ENCODE peak calls at places on chromosomes 7 and 10, in eight cellular contexts. D, H, C, G, Y, L, N and O are unnamed samples.
A peak's percentile ranks its signal among the peaks of the same experiment; 100 is the strongest.

GRCh38 chr10:22613011-22613410 is 101.4 kb downstream of the PIP4K2A start:
- DNase-seq in D (no peak), H (no peak), C (no peak), G (no peak), Y (no peak), L (no peak), N (no peak), O (no peak)

GRCh38 chr10:132939957-132940790 is 2.2 kb downstream of the CFAP46 start:
- DNase-seq in D (peak; percentile 62), H (peak; percentile 46), C (no peak), G (no peak), Y (no peak), L (peak; percentile 35), N (peak; percentile 62), O (peak; percentile 43)

GRCh38 chr7:53292341-53292740 is 256.9 kb downstream of the POM121L12 start:
- DNase-seq in D (no peak), H (no peak), C (no peak), G (no peak), Y (no peak), L (no peak), N (no peak), O (no peak)

GRCh38 chr10:97553575-97554100 is 18.9 kb upstream of the ANKRD2 start:
- DNase-seq in D (peak; percentile 74), H (peak; percentile 73), C (peak; percentile 26), G (peak; percentile 62), Y (peak; percentile 72), L (peak; percentile 52), N (peak; percentile 66), O (peak; percentile 68)

GRCh38 chr10:69910566-69910965 is 108.9 kb downstream of the COL13A1 start:
- DNase-seq in D (no peak), H (no peak), C (no peak), G (no peak), Y (no peak), L (no peak), N (no peak), O (no peak)

GRCh38 chr7:36032362-36032818 is 120.7 kb upstream of the EEPD1 start:
- DNase-seq in D (peak; percentile 31), H (no peak), C (no peak), G (no peak), Y (no peak), L (no peak), N (no peak), O (no peak)

GRCh38 chr7:50856231-50856630 is 73.5 kb upstream of the GRB10 start:
- DNase-seq in D (no peak), H (no peak), C (no peak), G (no peak), Y (no peak), L (no peak), N (no peak), O (peak; percentile 7)

GRCh38 chr7:66699998-66700397 is 40.5 kb upstream of the RABGEF1 start:
- DNase-seq in D (no peak), H (no peak), C (no peak), G (no peak), Y (peak; percentile 49), L (peak; percentile 25), N (no peak), O (no peak)

DNA sequence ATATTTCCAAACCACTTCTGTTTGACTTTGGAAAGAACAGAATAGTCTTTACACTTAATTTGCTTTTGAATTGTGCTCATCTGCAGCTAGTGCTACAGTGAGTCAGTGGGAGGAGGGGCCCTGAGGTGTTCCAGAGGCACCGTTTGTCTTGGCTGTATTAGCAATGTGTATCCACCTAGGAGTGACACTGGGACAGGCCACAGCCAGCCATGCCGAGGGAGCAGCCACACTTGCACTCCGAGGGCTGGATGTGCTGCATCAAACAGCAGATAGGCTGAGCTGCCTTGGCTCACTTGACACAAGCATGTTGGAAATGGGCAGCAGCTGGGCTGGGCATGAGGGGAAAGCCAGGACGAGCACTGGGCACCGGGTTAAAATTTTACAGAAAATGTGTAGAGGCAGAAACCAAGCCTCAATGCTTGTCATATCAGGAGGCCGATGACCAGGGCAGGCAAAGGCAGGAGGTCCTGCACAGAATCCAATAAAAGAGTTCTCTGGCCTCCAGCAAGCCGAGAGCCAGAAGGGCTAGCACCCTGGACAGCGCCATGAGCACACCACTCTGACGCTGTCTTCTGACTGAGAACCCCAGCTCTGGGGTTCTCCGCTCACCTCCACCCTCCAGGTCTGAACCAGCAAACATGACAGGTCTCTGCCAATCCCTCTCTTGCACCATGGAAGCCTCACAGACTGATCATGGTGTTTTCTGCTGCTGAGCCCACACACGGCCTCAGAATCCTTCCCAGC is 163.3 kb downstream of the GRID1 start:
- DNase-seq in D (peak; percentile 10), H (no peak), C (no peak), G (peak; percentile 7), Y (no peak), L (no peak), N (peak; percentile 16), O (no peak)
- TF ChIP-seq EP300 in D (no peak), H (no peak), C (no peak), G (no peak), Y (no peak), L (no peak), N (no peak), O (no peak)

GRCh38 chr10:119541459-119542356 is 811 bp downstream of the RGS10 start:
- DNase-seq in D (no peak), H (no peak), C (no peak), G (no peak), Y (no peak), L (peak; percentile 28), N (peak; percentile 37), O (peak; percentile 30)

GRCh38 chr10:119543814-119544642 is 1.5 kb upstream of the RGS10 start:
- DNase-seq in D (no peak), H (no peak), C (no peak), G (no peak), Y (no peak), L (no peak), N (no peak), O (no peak)

GRCh38 chr10:119541046-119541445 is 1.5 kb downstream of the RGS10 start:
- DNase-seq in D (no peak), H (no peak), C (no peak), G (no peak), Y (no peak), L (no peak), N (no peak), O (no peak)

GRCh38 chr10:119542990-119543813 is 683 bp upstream of the RGS10 start:
- DNase-seq in D (peak; percentile 69), H (peak; percentile 50), C (no peak), G (peak; percentile 39), Y (peak; percentile 57), L (peak; percentile 66), N (peak; percentile 77), O (peak; percentile 47)

DNA sequence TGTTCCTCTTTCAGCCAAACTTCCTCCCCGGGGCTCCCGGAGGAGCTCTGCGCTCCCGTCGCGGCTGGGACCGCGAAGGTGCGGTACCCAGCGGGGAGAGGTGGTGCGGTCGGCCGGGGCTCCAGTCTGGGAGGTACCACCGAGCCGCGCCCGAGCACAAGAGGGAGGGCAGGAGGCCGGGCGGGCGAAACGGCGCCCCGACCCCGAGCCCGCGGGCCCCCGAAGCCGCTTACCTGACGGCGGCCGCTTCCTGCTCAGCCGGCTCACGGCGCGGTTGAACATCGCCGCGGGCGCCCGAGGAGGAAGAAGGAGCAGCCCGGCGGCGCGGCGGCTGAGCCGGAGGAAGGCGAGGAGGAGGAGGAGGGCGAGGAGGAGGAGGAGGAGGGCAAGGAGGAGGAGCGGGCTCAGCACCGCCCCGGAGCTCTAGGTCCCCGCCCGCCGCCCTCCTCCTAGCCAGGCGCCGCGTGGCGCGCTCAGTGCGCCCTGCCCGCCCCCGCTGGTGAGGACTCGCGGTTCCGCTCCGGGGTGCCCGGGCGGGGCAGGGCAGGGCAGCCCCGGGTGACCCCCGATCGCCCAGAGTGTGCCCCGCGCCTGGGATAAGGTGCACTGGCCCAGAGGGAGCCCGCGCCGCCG is at the start of gene RGS10:
- DNase-seq in D (peak; percentile 76), H (peak; percentile 61), C (no peak), G (no peak), Y (peak; percentile 68), L (peak; percentile 86), N (peak; percentile 89), O (peak; percentile 78)
- H3K4me1 ChIP-seq in D (peaks cover 20% of the 10 kb centered on the region), H (peaks cover 20% of the 10 kb centered on the region), C (peaks cover 25% of the 10 kb centered on the region), G (peaks cover 28% of the 10 kb centered on the region), Y (peaks cover 5% of the 10 kb centered on the region), L (peaks cover 52% of the 10 kb centered on the region), N (peaks cover 53% of the 10 kb centered on the region), O (peaks cover 71% of the 10 kb centered on the region)

GRCh38 chr7:143286522-143286890 is 1.6 kb upstream of the CASP2 start:
- DNase-seq in D (no peak), H (no peak), C (no peak), G (no peak), Y (no peak), L (no peak), N (no peak), O (no peak)

GRCh38 chr7:143283344-143283743 is 1.4 kb upstream of the TMEM139 start:
- DNase-seq in D (no peak), H (no peak), C (no peak), G (no peak), Y (no peak), L (peak; percentile 55), N (no peak), O (no peak)

GRCh38 chr7:143285806-143286521 is 1.2 kb downstream of the TMEM139 start:
- DNase-seq in D (no peak), H (no peak), C (no peak), G (no peak), Y (no peak), L (no peak), N (no peak), O (no peak)

GRCh38 chr7:143285454-143285756 is 647 bp downstream of the TMEM139 start:
- DNase-seq in D (peak; percentile 66), H (no peak), C (no peak), G (peak; percentile 30), Y (no peak), L (peak; percentile 82), N (no peak), O (no peak)

DNA sequence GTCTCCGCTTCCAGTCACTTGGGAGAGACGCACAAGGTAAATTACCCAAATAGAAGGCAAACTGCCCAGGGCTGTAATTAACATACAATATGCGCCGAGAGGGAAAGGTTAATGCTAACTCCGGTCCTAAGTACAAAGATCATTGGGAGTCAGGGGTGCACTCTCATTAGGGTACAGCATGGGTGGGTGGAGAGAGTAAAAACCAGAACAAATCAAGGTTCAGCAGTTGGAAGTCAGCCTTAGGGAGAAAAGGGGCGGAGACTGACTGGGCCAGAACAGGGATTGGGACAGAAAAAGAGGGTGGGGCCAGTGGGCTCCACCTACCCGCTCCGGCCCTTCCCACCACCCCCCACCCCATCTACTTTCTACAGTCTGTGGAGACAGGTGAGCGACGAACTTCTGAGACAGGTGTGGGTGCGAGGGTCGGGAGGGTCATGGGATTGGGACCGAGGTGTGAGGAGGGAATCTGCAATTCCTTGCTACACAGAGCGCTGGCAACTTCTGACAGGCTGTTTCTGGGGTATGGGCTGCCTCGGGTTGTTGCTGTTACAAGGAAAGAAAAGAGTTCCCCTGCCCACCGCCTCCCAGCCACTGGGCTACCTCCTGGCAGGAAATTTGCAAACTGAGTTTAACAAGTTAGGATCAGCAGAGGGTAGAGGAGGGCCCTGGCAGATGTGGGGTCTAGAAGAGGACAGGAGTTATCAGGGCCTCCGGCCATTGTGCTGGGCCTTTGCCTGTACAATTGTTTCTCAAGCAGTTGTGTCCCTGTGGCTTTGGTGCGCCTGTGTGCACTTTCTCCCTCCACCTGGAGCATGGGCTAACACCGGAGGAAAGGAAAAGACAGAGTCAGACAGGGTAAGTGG is at the start of gene TMEM139:
- DNase-seq in D (no peak), H (no peak), C (no peak), G (peak; percentile 86), Y (no peak), L (peak; percentile 85), N (peak; percentile 80), O (peak; percentile 74)
- TF ChIP-seq EP300 in D (no peak), H (no peak), C (no peak), G (no peak), Y (no peak), L (no peak), N (no peak), O (no peak)

DNA sequence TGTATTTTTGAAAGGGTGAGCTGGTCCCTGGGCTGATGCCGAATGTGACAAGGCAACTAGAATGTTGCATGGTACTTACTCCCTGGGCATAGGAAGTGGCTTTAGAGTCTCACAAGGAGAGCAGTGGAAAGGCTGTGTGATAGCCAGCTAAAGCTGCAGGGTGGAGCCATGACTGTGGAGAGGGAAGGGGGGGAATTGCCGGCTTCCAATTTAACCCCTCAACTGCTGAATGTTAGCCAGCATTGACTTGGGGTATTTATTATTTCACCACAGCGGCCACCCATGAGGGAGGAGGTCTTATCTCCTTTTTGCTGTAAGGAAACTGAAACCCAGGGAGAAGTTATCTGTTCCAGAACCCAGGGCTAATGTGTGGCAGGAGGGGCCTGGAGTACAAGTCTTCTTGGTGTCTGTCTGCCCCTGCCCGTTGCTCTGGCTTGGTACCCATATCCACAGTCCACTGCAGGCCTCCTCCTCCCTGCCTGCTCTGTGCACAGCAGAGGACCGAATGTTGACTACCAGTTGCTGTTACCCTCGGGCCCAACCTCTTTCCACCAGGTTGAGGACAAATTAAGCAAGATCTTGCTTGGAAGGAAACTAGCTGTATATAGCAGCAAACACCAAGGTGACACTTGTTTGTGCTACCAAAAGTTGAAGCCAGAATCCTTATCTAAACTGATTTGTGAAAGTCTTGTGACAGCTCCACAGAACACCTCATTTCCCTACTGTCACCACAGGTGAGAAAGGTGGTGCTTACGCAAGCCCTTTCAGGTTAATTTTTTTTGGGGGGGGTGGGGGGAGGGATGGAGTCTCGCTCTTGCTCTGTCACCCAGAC is 37.6 kb downstream of the WBP1L start:
- DNase-seq in D (no peak), H (no peak), C (no peak), G (no peak), Y (peak; percentile 57), L (no peak), N (peak; percentile 63), O (peak; percentile 30)
- H3K4me1 ChIP-seq in D (peaks cover 10% of the 10 kb centered on the region), H (peaks cover 88% of the 10 kb centered on the region), C (no peaks in the 10 kb centered on the region), G (peaks cover 41% of the 10 kb centered on the region), Y (peaks cover 41% of the 10 kb centered on the region), L (peaks cover 70% of the 10 kb centered on the region), N (peaks cover 42% of the 10 kb centered on the region), O (peaks cover 84% of the 10 kb centered on the region)